ENCODE peak calls at places on chromosomes 1 and 21, in four cellular contexts. U, P, A and N are unnamed samples.
A peak's percentile ranks its signal among the peaks of the same experiment; 100 is the strongest.

GRCh38 chr1:34165422-34165921 is 442 bp upstream of the CSMD2 start:
- DNase-seq in U (no peak), P (peak; percentile 29), A (no peak), N (no peak)

GRCh38 chr1:44677201-44677520 is 2.6 kb downstream of the ARMH1 start:
- DNase-seq in U (no peak), P (peak; percentile 62), A (no peak), N (no peak)

GRCh38 chr21:43362306-43362927 is 64.5 kb downstream of the SIK1 start:
- DNase-seq in U (no peak), P (peak; percentile 68), A (peak; percentile 20), N (no peak)

GRCh38 chr1:90045853-90046563 is 51.1 kb downstream of the ZNF326 start:
- DNase-seq in U (no peak), P (no peak), A (no peak), N (peak; percentile 2)

GRCh38 chr1:93746009-93746408 is 64.4 kb upstream of the BCAR3 start:
- DNase-seq in U (no peak), P (no peak), A (no peak), N (no peak)

GRCh38 chr1:81237531-81238528 is 562.9 kb upstream of the ADGRL2 start:
- DNase-seq in U (no peak), P (no peak), A (no peak), N (no peak)

GRCh38 chr1:48878191-48878940 is 101.7 kb upstream of the BEND5 start:
- DNase-seq in U (no peak), P (peak; percentile 96), A (peak; percentile 56), N (peak; percentile 56)

GRCh38 chr1:201542166-201543045 is 3.5 kb downstream of the NAV1 start:
- DNase-seq in U (no peak), P (peak; percentile 75), A (no peak), N (no peak)

GRCh38 chr1:63523738-63524137 is 413 bp downstream of the EFCAB7 start:
- DNase-seq in U (no peak), P (no peak), A (peak; percentile 2), N (no peak)

GRCh38 chr1:118788372-118788955 is 199.7 kb downstream of the TBX15 start:
- DNase-seq in U (no peak), P (peak; percentile 19), A (peak; percentile 52), N (no peak)

GRCh38 chr1:160397651-160398050 is 2.7 kb upstream of the VANGL2 start:
- DNase-seq in U (no peak), P (no peak), A (no peak), N (no peak)

GRCh38 chr1:155286544-155286943 is 9.3 kb downstream of the HCN3 start:
- DNase-seq in U (no peak), P (no peak), A (no peak), N (no peak)

GRCh38 chr1:243910612-243911011 is 60.6 kb upstream of the AKT3 start:
- DNase-seq in U (no peak), P (no peak), A (no peak), N (no peak)

GRCh38 chr1:56953386-56953785 is 12.4 kb downstream of the C8B start:
- DNase-seq in U (no peak), P (no peak), A (no peak), N (no peak)

GRCh38 chr1:47865881-47866535 is 131.2 kb downstream of the TRABD2B start:
- DNase-seq in U (no peak), P (no peak), A (no peak), N (peak; percentile 54)

GRCh38 chr1:9374748-9375345 is 82.2 kb downstream of the SPSB1 start:
- DNase-seq in U (no peak), P (no peak), A (no peak), N (peak; percentile 48)

GRCh38 chr1:198449727-198450433 is 90.6 kb downstream of the ATP6V1G3 start:
- DNase-seq in U (no peak), P (peak; percentile 72), A (no peak), N (no peak)

GRCh38 chr21:19810779-19811178 is 1187.4 kb upstream of the NCAM2 start:
- DNase-seq in U (no peak), P (no peak), A (no peak), N (no peak)

GRCh38 chr1:22826630-22827580 is 116.3 kb downstream of the EPHB2 start:
- DNase-seq in U (no peak), P (peak; percentile 54), A (no peak), N (no peak)

GRCh38 chr1:197911857-197912696 is 5.1 kb upstream of the LHX9 start:
- DNase-seq in U (no peak), P (no peak), A (no peak), N (no peak)

GRCh38 chr1:30745834-30746208 is 11.8 kb downstream of the LAPTM5 start:
- DNase-seq in U (no peak), P (no peak), A (no peak), N (no peak)

GRCh38 chr21:45341779-45342178 is 54.1 kb upstream of the POFUT2 start:
- DNase-seq in U (no peak), P (peak; percentile 44), A (peak; percentile 63), N (no peak)

GRCh38 chr1:59673575-59674467 is 140.9 kb upstream of the HOOK1 start:
- DNase-seq in U (peak; percentile 64), P (no peak), A (no peak), N (no peak)

GRCh38 chr1:80054129-80054528 is 1047.6 kb upstream of the ADGRL4 start:
- DNase-seq in U (no peak), P (peak; percentile 98), A (peak; percentile 86), N (peak; percentile 12)

GRCh38 chr1:2554621-2555387 is 1.4 kb upstream of the TNFRSF14 start:
- DNase-seq in U (no peak), P (no peak), A (no peak), N (no peak)

GRCh38 chr1:100445565-100445964 is 92.4 kb upstream of the GPR88 start:
- DNase-seq in U (no peak), P (no peak), A (no peak), N (no peak)

GRCh38 chr1:10507111-10507879 is 32.5 kb downstream of the PEX14 start:
- DNase-seq in U (no peak), P (peak; percentile 57), A (no peak), N (no peak)

GRCh38 chr1:225329041-225329440 is 98.8 kb downstream of the LBR start:
- DNase-seq in U (no peak), P (peak; percentile 15), A (no peak), N (no peak)

GRCh38 chr1:206735553-206736031 is 35.0 kb upstream of the IL19 start:
- DNase-seq in U (no peak), P (peak; percentile 29), A (no peak), N (no peak)

DNA sequence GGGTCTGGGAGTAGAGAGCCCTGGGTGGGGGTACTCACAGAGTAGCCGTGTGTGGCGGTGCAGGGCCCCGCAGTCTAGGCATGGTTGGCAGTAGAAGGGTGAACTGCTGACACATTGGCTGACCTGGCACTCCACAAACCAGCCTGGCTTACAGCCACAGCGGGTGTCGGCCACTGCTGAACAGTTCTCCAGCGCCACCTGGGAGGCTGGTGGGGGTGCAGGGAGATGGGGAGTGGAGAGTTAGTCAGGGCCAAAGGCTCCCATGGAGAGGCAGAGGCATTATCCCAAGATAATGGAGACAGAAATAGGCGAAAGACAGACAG is 1.5 kb downstream of the TNFRSF25 start:
- DNase-seq in U (peak; percentile 72), P (no peak), A (no peak), N (no peak)
- H3K4me3 ChIP-seq in U (no peak overlapping the region), P (no peak overlapping the region), A (no peak overlapping the region), N (no peak overlapping the region)

GRCh38 chr1:7120863-7121621 is 335.8 kb downstream of the CAMTA1 start:
- DNase-seq in U (no peak), P (peak; percentile 53), A (peak; percentile 64), N (no peak)
- TF ChIP-seq CTCF in U (no peak), P (peak; percentile 18), A (no peak), N (peak; percentile 52)

GRCh38 chr1:29690156-29690555 is 453.8 kb downstream of the PTPRU start:
- DNase-seq in U (no peak), P (no peak), A (no peak), N (no peak)

GRCh38 chr1:29687601-29688244 is 451.4 kb downstream of the PTPRU start:
- DNase-seq in U (no peak), P (peak; percentile 66), A (no peak), N (no peak)

GRCh38 chr1:29689372-29690030 is 453.2 kb downstream of the PTPRU start:
- DNase-seq in U (no peak), P (no peak), A (no peak), N (no peak)

GRCh38 chr1:29687166-29687565 is 450.8 kb downstream of the PTPRU start:
- DNase-seq in U (no peak), P (no peak), A (no peak), N (no peak)

GRCh38 chr1:29688477-29689365 is 452.4 kb downstream of the PTPRU start:
- DNase-seq in U (no peak), P (peak; percentile 95), A (no peak), N (no peak)
- H3K4me3 ChIP-seq in U (no peak overlapping the region), P (peak overlapping the region; percentile 32), A (no peak overlapping the region), N (no peak overlapping the region)

GRCh38 chr1:41497056-41497440 is 12.6 kb upstream of the EDN2 start:
- DNase-seq in U (no peak), P (no peak), A (no peak), N (no peak)

GRCh38 chr1:41495171-41495948 is 10.9 kb upstream of the EDN2 start:
- DNase-seq in U (no peak), P (no peak), A (no peak), N (no peak)

GRCh38 chr1:41497631-41498030 is 13.1 kb upstream of the EDN2 start:
- DNase-seq in U (no peak), P (no peak), A (no peak), N (no peak)

GRCh38 chr1:41494351-41495170 is 10.1 kb upstream of the EDN2 start:
- DNase-seq in U (no peak), P (no peak), A (no peak), N (no peak)

DNA sequence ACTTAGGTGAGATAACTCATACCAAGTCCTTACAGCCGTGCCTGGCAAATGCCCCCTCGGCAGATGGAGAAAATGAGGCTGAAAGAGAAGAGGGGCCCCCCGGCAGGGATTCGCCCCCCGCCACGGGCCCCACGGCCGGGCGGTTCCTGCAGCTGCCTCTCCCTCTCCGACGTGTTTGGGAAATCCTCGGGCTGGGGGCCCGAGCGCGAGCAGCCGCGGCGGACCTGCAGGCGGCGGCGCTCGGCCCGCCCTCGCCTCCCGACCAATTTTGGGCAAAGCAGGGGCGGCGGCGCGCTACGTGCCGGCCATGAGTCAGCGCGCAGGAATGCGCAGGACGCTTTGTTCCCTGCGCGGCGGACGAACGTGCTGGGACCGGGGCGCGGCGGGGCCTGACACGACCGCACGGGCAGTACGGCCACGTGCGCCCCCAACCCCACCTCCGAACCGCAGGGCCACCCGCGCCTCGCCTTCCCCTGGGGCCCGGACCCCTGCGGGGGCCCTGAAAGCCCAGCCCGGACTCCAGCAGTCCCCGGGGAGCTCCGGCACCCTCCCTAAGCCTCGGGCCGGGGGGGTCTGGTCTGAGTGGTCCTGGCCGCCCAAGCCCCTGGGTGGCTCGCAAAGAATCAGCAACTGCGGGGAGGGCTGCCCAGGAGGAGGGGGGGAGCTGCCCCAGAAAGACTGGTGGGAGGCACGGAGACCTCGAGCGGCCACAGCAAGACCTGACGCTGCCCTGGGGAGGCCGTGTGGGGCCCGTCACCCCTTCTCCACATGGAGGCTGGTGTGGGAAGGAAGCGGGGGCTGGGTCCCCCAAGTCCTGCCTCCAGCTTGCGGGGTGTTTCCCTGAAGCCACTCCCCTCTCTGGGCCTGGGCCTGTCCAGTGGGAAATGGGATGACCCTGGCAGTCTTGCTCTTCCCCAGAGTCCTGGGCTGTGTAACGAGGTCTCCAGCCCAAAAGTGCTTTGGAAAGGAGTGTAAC is 11.9 kb upstream of the EDN2 start:
- DNase-seq in U (peak; percentile 87), P (peak; percentile 72), A (peak; percentile 57), N (peak; percentile 74)
- TF ChIP-seq CTCF in U (peak; percentile 8), P (no peak), A (no peak), N (no peak)